ENCODE peak calls at places on chromosome 9, in seven cellular contexts. One of them, this sample, is unnamed.

GRCh38 chr9:121721770-121722169 is 70.3 kb downstream of the DAB2IP start:
- DNase-seq in mesendoderm: no peak
- DNase-seq in fibroblast of the aortic adventitia: peak
- DNase-seq in lower lobe of right lung: no peak
- DNase-seq in skeletal muscle cell: no peak
- DNase-seq in SK-N-SH: no peak
- DNase-seq in DND-41: no peak
- DNase-seq in this sample: no peak

GRCh38 chr9:75653750-75654149 is 236.7 kb upstream of the PCSK5 start:
- DNase-seq in SK-N-SH: no peak
- DNase-seq in lower lobe of right lung: no peak
- DNase-seq in mesendoderm: no peak
- DNase-seq in skeletal muscle cell: no peak
- DNase-seq in DND-41: no peak
- DNase-seq in fibroblast of the aortic adventitia: no peak
- DNase-seq in this sample: no peak

GRCh38 chr9:124695280-124695890 is 75.7 kb downstream of the NR6A1 start:
- DNase-seq in lower lobe of right lung: no peak
- DNase-seq in DND-41: no peak
- DNase-seq in fibroblast of the aortic adventitia: no peak
- DNase-seq in SK-N-SH: no peak
- DNase-seq in mesendoderm: no peak
- DNase-seq in skeletal muscle cell: no peak
- DNase-seq in this sample: no peak

GRCh38 chr9:96460470-96460869 is 10.5 kb downstream of the HABP4 start:
- DNase-seq in mesendoderm: no peak
- DNase-seq in lower lobe of right lung: no peak
- DNase-seq in DND-41: no peak
- DNase-seq in SK-N-SH: no peak
- DNase-seq in skeletal muscle cell: no peak
- DNase-seq in fibroblast of the aortic adventitia: peak
- DNase-seq in this sample: no peak

GRCh38 chr9:32875242-32875641 is 91.9 kb downstream of the TMEM215 start:
- DNase-seq in DND-41: no peak
- DNase-seq in SK-N-SH: no peak
- DNase-seq in skeletal muscle cell: no peak
- DNase-seq in fibroblast of the aortic adventitia: no peak
- DNase-seq in lower lobe of right lung: no peak
- DNase-seq in mesendoderm: no peak
- DNase-seq in this sample: no peak

GRCh38 chr9:128203024-128203841 is at the start of gene DNM1:
- DNase-seq in SK-N-SH: peak
- DNase-seq in DND-41: peak
- DNase-seq in lower lobe of right lung: peak
- DNase-seq in mesendoderm: peak
- DNase-seq in skeletal muscle cell: no peak
- DNase-seq in fibroblast of the aortic adventitia: peak
- DNase-seq in this sample: peak

GRCh38 chr9:16671591-16672137 is 198.8 kb downstream of the BNC2 start:
- DNase-seq in SK-N-SH: no peak
- DNase-seq in fibroblast of the aortic adventitia: peak
- DNase-seq in DND-41: no peak
- DNase-seq in skeletal muscle cell: peak
- DNase-seq in lower lobe of right lung: no peak
- DNase-seq in mesendoderm: no peak
- DNase-seq in this sample: no peak

GRCh38 chr9:35306281-35306680 is 144.5 kb downstream of the UNC13B start:
- DNase-seq in mesendoderm: no peak
- DNase-seq in skeletal muscle cell: no peak
- DNase-seq in DND-41: no peak
- DNase-seq in fibroblast of the aortic adventitia: no peak
- DNase-seq in lower lobe of right lung: no peak
- DNase-seq in SK-N-SH: no peak
- DNase-seq in this sample: no peak

GRCh38 chr9:93230601-93231000 is 46.7 kb downstream of the WNK2 start:
- DNase-seq in fibroblast of the aortic adventitia: no peak
- DNase-seq in mesendoderm: no peak
- DNase-seq in SK-N-SH: no peak
- DNase-seq in skeletal muscle cell: no peak
- DNase-seq in DND-41: no peak
- DNase-seq in lower lobe of right lung: no peak
- DNase-seq in this sample: no peak

GRCh38 chr9:137166242-137167112 is 3.4 kb downstream of the LRRC26 start:
- DNase-seq in skeletal muscle cell: no peak
- DNase-seq in mesendoderm: no peak
- DNase-seq in fibroblast of the aortic adventitia: no peak
- DNase-seq in SK-N-SH: peak
- DNase-seq in DND-41: no peak
- DNase-seq in lower lobe of right lung: no peak
- DNase-seq in this sample: no peak

GRCh38 chr9:131732636-131733340 is 7.1 kb downstream of the RAPGEF1 start:
- DNase-seq in SK-N-SH: no peak
- DNase-seq in mesendoderm: no peak
- DNase-seq in lower lobe of right lung: peak
- DNase-seq in fibroblast of the aortic adventitia: no peak
- DNase-seq in skeletal muscle cell: no peak
- DNase-seq in DND-41: peak
- DNase-seq in this sample: peak

GRCh38 chr9:78213696-78214095 is 22.2 kb upstream of the CEP78 start:
- DNase-seq in mesendoderm: no peak
- DNase-seq in SK-N-SH: peak
- DNase-seq in lower lobe of right lung: no peak
- DNase-seq in fibroblast of the aortic adventitia: peak
- DNase-seq in DND-41: no peak
- DNase-seq in skeletal muscle cell: no peak
- DNase-seq in this sample: peak

GRCh38 chr9:35909687-35910612 is 660 bp downstream of the SPAAR start:
- DNase-seq in skeletal muscle cell: no peak
- DNase-seq in lower lobe of right lung: no peak
- DNase-seq in DND-41: no peak
- DNase-seq in SK-N-SH: no peak
- DNase-seq in mesendoderm: peak
- DNase-seq in fibroblast of the aortic adventitia: no peak
- DNase-seq in this sample: no peak

GRCh38 chr9:25681270-25681669 is 3.0 kb upstream of the TUSC1 start:
- DNase-seq in mesendoderm: no peak
- DNase-seq in DND-41: no peak
- DNase-seq in lower lobe of right lung: no peak
- DNase-seq in skeletal muscle cell: peak
- DNase-seq in fibroblast of the aortic adventitia: peak
- DNase-seq in SK-N-SH: no peak
- DNase-seq in this sample: no peak

GRCh38 chr9:25678846-25679360 is 659 bp upstream of the TUSC1 start:
- DNase-seq in skeletal muscle cell: peak
- DNase-seq in DND-41: no peak
- DNase-seq in lower lobe of right lung: no peak
- DNase-seq in SK-N-SH: no peak
- DNase-seq in mesendoderm: no peak
- DNase-seq in fibroblast of the aortic adventitia: no peak
- DNase-seq in this sample: no peak

GRCh38 chr9:25678147-25678666 is at the start of gene TUSC1:
- DNase-seq in lower lobe of right lung: peak
- DNase-seq in DND-41: no peak
- DNase-seq in skeletal muscle cell: peak
- DNase-seq in mesendoderm: peak
- DNase-seq in SK-N-SH: peak
- DNase-seq in fibroblast of the aortic adventitia: peak
- DNase-seq in this sample: no peak

DNA sequence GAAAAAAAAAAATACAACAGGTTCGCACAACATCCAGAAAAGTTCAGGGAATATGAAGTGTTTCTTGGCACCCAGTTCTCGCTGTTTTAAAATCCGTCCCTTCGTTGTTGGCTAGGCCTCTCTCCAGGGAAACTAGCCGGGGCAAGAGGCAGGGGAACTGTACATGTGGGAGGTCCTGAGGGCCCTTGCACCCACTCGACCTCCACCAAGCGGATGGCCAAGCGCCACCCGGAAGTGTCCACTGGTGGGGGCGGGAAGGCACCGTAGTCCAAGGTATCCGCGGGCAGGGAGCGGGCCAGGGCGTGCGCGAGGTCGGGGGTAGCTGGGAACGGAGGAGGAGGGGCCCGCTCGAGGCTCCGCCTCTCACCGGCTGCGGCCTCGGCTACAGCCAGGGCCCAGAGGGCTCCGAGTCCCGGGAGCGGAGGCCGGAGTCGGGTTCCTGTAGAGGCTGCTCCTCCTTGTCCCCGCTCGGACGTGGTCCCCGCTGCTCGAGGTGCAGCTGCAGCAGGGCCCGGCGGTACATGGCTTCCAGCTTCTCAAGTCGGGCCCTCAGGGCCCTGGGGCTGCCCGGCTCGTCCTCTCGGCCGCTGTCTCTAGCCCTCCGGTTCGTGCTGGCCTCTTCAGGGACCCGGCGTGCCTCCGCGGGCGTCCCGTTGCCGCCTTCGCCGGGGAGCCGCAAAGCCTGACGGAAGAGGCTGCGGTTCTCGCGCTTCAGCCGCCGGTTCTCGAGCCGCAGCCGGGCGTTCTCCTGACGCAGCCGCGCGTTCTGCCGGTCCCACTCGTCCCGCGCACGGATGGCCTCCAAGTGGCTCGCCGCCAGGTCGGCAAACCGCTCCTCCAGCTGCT is 720 bp downstream of the TUSC1 start:
- DNase-seq in lower lobe of right lung: peak
- DNase-seq in mesendoderm: peak
- DNase-seq in DND-41: no peak
- DNase-seq in fibroblast of the aortic adventitia: peak
- DNase-seq in skeletal muscle cell: peak
- DNase-seq in SK-N-SH: peak
- DNase-seq in this sample: no peak
- H3K4me3 ChIP-seq in lower lobe of right lung: peak
- H3K4me3 ChIP-seq in mesendoderm: peak
- H3K4me3 ChIP-seq in DND-41: no peak
- H3K4me3 ChIP-seq in fibroblast of the aortic adventitia: peak
- H3K4me3 ChIP-seq in skeletal muscle cell: peak
- H3K4me3 ChIP-seq in SK-N-SH: peak
- H3K4me3 ChIP-seq in this sample: no peak

GRCh38 chr9:71662086-71662485 is 106.2 kb downstream of the CEMIP2 start:
- DNase-seq in skeletal muscle cell: no peak
- DNase-seq in fibroblast of the aortic adventitia: no peak
- DNase-seq in SK-N-SH: no peak
- DNase-seq in DND-41: no peak
- DNase-seq in mesendoderm: no peak
- DNase-seq in lower lobe of right lung: no peak
- DNase-seq in this sample: no peak

GRCh38 chr9:71665247-71665646 is 103.1 kb downstream of the CEMIP2 start:
- DNase-seq in skeletal muscle cell: no peak
- DNase-seq in DND-41: no peak
- DNase-seq in SK-N-SH: no peak
- DNase-seq in fibroblast of the aortic adventitia: no peak
- DNase-seq in mesendoderm: peak
- DNase-seq in lower lobe of right lung: no peak
- DNase-seq in this sample: no peak

GRCh38 chr9:71663216-71663615 is 105.1 kb downstream of the CEMIP2 start:
- DNase-seq in lower lobe of right lung: no peak
- DNase-seq in skeletal muscle cell: no peak
- DNase-seq in DND-41: no peak
- DNase-seq in mesendoderm: no peak
- DNase-seq in fibroblast of the aortic adventitia: peak
- DNase-seq in SK-N-SH: no peak
- DNase-seq in this sample: no peak

GRCh38 chr9:71664566-71664965 is 103.7 kb downstream of the CEMIP2 start:
- DNase-seq in SK-N-SH: no peak
- DNase-seq in lower lobe of right lung: no peak
- DNase-seq in fibroblast of the aortic adventitia: no peak
- DNase-seq in skeletal muscle cell: no peak
- DNase-seq in mesendoderm: no peak
- DNase-seq in DND-41: no peak
- DNase-seq in this sample: no peak

DNA sequence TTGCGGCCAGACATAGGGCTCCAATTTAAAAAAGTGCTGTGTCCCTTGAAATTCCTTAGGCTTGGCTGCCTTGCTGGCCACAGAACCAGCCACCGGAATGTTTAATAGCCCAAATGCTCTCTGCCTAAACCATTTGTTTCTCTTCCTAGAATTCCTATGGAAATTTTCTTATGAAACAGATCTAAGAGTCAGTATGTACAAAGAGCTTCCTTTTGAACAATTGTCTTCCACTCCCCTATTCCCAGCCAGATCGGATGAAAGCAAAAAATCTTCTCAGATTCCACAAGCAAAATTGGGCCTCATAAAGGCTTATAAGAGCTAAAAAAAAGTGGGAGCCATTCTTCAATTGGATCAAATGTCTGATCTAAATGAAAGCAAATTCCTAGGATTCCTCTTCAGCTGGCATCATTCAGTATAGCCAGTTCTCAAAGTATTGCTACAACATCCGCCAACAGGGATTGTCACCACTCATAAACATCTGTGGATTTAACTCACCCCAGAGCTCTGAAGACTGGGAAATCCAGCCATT is 104.3 kb downstream of the CEMIP2 start:
- DNase-seq in SK-N-SH: no peak
- DNase-seq in mesendoderm: peak
- DNase-seq in skeletal muscle cell: no peak
- DNase-seq in DND-41: no peak
- DNase-seq in fibroblast of the aortic adventitia: no peak
- DNase-seq in lower lobe of right lung: no peak
- DNase-seq in this sample: no peak
- H3K4me3 ChIP-seq in SK-N-SH: no peak
- H3K4me3 ChIP-seq in mesendoderm: no peak
- H3K4me3 ChIP-seq in skeletal muscle cell: no peak
- H3K4me3 ChIP-seq in DND-41: no peak
- H3K4me3 ChIP-seq in fibroblast of the aortic adventitia: no peak
- H3K4me3 ChIP-seq in lower lobe of right lung: no peak
- H3K4me3 ChIP-seq in this sample: no peak

GRCh38 chr9:91421987-91422765 is 1.5 kb downstream of the NFIL3 start:
- DNase-seq in DND-41: no peak
- DNase-seq in mesendoderm: peak
- DNase-seq in lower lobe of right lung: no peak
- DNase-seq in skeletal muscle cell: no peak
- DNase-seq in SK-N-SH: peak
- DNase-seq in fibroblast of the aortic adventitia: peak
- DNase-seq in this sample: no peak

GRCh38 chr9:91419222-91420191 is 4.1 kb downstream of the NFIL3 start:
- DNase-seq in DND-41: no peak
- DNase-seq in SK-N-SH: peak
- DNase-seq in mesendoderm: peak
- DNase-seq in skeletal muscle cell: peak
- DNase-seq in fibroblast of the aortic adventitia: peak
- DNase-seq in lower lobe of right lung: peak
- DNase-seq in this sample: no peak

GRCh38 chr9:91422832-91423711 is 560 bp downstream of the NFIL3 start:
- DNase-seq in fibroblast of the aortic adventitia: peak
- DNase-seq in mesendoderm: peak
- DNase-seq in lower lobe of right lung: peak
- DNase-seq in SK-N-SH: no peak
- DNase-seq in DND-41: peak
- DNase-seq in skeletal muscle cell: peak
- DNase-seq in this sample: peak

GRCh38 chr9:91420471-91421021 is 3.1 kb downstream of the NFIL3 start:
- DNase-seq in skeletal muscle cell: no peak
- DNase-seq in fibroblast of the aortic adventitia: peak
- DNase-seq in mesendoderm: no peak
- DNase-seq in lower lobe of right lung: no peak
- DNase-seq in SK-N-SH: no peak
- DNase-seq in DND-41: no peak
- DNase-seq in this sample: no peak

GRCh38 chr9:91421022-91421765 is 2.4 kb downstream of the NFIL3 start:
- DNase-seq in SK-N-SH: peak
- DNase-seq in DND-41: no peak
- DNase-seq in skeletal muscle cell: no peak
- DNase-seq in mesendoderm: peak
- DNase-seq in lower lobe of right lung: peak
- DNase-seq in fibroblast of the aortic adventitia: peak
- DNase-seq in this sample: no peak
- H3K4me3 ChIP-seq in SK-N-SH: peak
- H3K4me3 ChIP-seq in DND-41: no peak
- H3K4me3 ChIP-seq in skeletal muscle cell: peak
- H3K4me3 ChIP-seq in mesendoderm: peak
- H3K4me3 ChIP-seq in lower lobe of right lung: peak
- H3K4me3 ChIP-seq in fibroblast of the aortic adventitia: peak
- H3K4me3 ChIP-seq in this sample: no peak

GRCh38 chr9:100100268-100100667 is 1.2 kb downstream of the INVS start:
- DNase-seq in DND-41: no peak
- DNase-seq in lower lobe of right lung: no peak
- DNase-seq in fibroblast of the aortic adventitia: no peak
- DNase-seq in mesendoderm: no peak
- DNase-seq in skeletal muscle cell: no peak
- DNase-seq in SK-N-SH: no peak
- DNase-seq in this sample: no peak
- H3K4me3 ChIP-seq in DND-41: peak
- H3K4me3 ChIP-seq in lower lobe of right lung: peak
- H3K4me3 ChIP-seq in fibroblast of the aortic adventitia: peak
- H3K4me3 ChIP-seq in mesendoderm: no peak
- H3K4me3 ChIP-seq in skeletal muscle cell: peak
- H3K4me3 ChIP-seq in SK-N-SH: peak
- H3K4me3 ChIP-seq in this sample: peak